ENCODE peak calls at places on chromosomes 5 and 9, in five cellular contexts. L is SK-N-SH, B is HCT116, M is neural progenitor cell, Z is MM.1S. U is an unnamed sample.

GRCh38 chr5:166639151-166639550 is 1652.3 kb upstream of the WWC1 start:
- DNase-seq in L (no peak), B (no peak), M (peak; percentile 50), Z (no peak), U (no peak)

GRCh38 chr5:59496524-59497134 is 396.9 kb downstream of the PDE4D start:
- DNase-seq in B (no peak), Z (peak; percentile 45), M (peak; percentile 9), L (no peak), U (peak; percentile 39)

GRCh38 chr9:37938121-37938906 is 34.4 kb upstream of the SLC25A51 start:
- DNase-seq in M (peak; percentile 37), L (peak; percentile 79), B (no peak), Z (no peak), U (peak; percentile 80)

GRCh38 chr5:137563646-137564474 is 64.7 kb upstream of the SPOCK1 start:
- DNase-seq in B (no peak), L (peak; percentile 61), Z (no peak), M (no peak), U (no peak)

GRCh38 chr5:67014957-67015400 is 181.6 kb downstream of the CD180 start:
- DNase-seq in M (no peak), L (no peak), Z (no peak), B (no peak), U (peak; percentile 26)

GRCh38 chr5:61677220-61677619 is 345.2 kb downstream of the ZSWIM6 start:
- DNase-seq in B (no peak), M (no peak), L (no peak), Z (no peak), U (no peak)

GRCh38 chr9:77946969-77947368 is 84.6 kb downstream of the GNAQ start:
- DNase-seq in L (no peak), Z (no peak), B (no peak), M (no peak), U (peak; percentile 5)

GRCh38 chr5:50794812-50795211 is 128.4 kb downstream of the PARP8 start:
- DNase-seq in L (no peak), Z (no peak), B (no peak), M (no peak), U (no peak)

GRCh38 chr9:6646028-6646636 is 603 bp upstream of the GLDC start:
- DNase-seq in B (no peak), L (no peak), M (no peak), Z (peak; percentile 71), U (peak; percentile 17)

GRCh38 chr5:56807698-56808097 is 7.7 kb upstream of the MAP3K1 start:
- DNase-seq in L (no peak), M (no peak), B (no peak), Z (no peak), U (no peak)

GRCh38 chr5:120538149-120538548 is 74.0 kb downstream of the PRR16 start:
- DNase-seq in B (no peak), L (no peak), Z (no peak), M (no peak), U (peak; percentile 55)

GRCh38 chr5:120532835-120533234 is 68.7 kb downstream of the PRR16 start:
- DNase-seq in Z (no peak), B (peak; percentile 3), L (peak; percentile 25), M (peak; percentile 69), U (no peak)

GRCh38 chr5:120538644-120539043 is 74.5 kb downstream of the PRR16 start:
- DNase-seq in B (no peak), L (no peak), Z (no peak), M (no peak), U (peak; percentile 11)

GRCh38 chr5:120533581-120533980 is 69.5 kb downstream of the PRR16 start:
- DNase-seq in B (no peak), Z (no peak), L (no peak), M (no peak), U (no peak)

DNA sequence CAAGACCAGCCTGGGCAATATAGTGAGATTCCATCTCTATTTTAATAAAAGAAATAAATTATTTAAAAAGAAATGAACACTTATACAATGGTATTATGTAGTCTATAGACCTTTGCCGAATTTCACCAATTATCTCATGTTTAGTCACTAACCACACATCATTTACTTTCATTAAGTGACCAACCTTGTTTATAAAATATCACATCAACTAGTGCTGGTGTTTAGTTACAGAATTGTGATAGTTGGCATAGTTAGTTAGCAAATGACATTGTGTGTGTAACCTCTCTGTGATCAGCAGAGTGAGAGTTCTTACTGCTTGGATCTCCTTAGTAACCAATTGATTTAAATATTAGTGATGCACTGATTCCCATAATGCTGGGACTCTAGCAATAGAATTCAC is 71.8 kb downstream of the PRR16 start:
- DNase-seq in M (no peak), L (no peak), Z (no peak), B (no peak), U (peak; percentile 35)
- TF ChIP-seq EZH2phosphoT487 in M (no peak), L (no peak), Z (no peak), B (no peak), U (no peak)

GRCh38 chr5:29218138-29218537 is 1975.3 kb upstream of the CDH6 start:
- DNase-seq in M (no peak), Z (no peak), L (no peak), B (no peak), U (peak; percentile 24)
- TF ChIP-seq CTCF in M (peak; percentile 38), Z (no peak), L (no peak), B (no peak), U (peak; percentile 41)

DNA sequence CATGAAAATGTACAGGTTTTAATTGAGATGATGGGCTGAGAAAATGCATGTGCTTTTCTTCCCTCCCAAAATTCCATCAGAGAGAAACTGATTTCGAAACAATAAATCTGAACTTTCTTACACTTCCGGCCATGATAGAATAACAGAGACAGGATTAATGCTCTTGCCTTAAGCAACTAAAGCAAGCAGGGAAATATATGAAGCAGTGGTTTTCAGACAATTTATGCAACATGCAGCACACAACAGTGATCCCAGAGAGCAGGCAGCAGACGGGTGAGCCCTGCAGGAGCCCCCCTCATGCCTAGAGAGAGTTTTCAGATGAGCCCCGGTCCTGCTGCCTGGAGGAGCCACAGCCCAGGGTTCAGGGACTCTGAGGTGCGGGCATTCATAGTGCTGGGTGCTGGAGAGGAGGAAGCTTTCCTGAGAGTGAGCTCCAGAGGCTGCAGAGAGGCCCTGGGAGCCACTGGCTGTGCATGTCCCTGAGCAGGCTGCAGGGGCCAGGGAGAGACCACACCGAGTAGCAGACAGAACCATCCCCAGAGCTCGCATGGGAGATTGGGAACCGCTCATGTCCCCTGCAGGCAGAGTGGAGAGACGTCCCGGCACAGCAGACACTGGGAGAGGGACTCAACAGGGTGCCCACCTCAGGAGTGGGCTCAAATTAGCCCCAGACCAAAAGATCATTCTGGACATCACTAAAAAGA is 143.5 kb downstream of the OLFM1 start:
- DNase-seq in L (no peak), B (no peak), Z (no peak), M (no peak), U (no peak)
- H3K9ac ChIP-seq in L (no peak overlapping the region), B (no peak overlapping the region), Z (no peak overlapping the region), M (no peak overlapping the region), U (no peak overlapping the region)

GRCh38 chr9:114072181-114073140 is 5.6 kb downstream of the AMBP start:
- DNase-seq in M (peak; percentile 28), B (no peak), Z (no peak), L (no peak), U (no peak)
- TF ChIP-seq EZH2phosphoT487 in M (no peak), B (no peak), Z (no peak), L (no peak), U (no peak)

DNA sequence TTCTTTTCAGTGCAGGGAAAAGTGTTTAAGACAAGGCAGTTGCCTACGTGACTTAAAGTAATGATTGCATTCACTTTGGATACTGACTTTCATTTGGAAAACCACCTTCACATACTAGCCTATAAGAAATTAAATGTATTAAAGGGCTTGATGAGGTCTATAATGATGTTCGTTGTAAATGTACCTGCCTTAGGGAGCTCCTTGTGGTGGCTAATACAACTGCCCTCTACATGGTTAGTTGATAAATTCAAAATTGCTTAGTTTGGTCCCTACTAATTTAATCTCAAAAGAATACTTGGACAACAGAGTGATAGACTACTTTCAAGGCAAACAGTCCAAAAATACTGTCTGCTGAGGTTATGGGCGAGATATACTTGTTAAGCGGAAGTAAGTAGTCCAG is 3.8 kb downstream of the VLDLR start:
- DNase-seq in Z (no peak), M (no peak), B (no peak), L (no peak), U (no peak)
- TF ChIP-seq CTCF in Z (no peak), M (no peak), B (peak; percentile 13), L (peak; percentile 11), U (peak; percentile 22)

DNA sequence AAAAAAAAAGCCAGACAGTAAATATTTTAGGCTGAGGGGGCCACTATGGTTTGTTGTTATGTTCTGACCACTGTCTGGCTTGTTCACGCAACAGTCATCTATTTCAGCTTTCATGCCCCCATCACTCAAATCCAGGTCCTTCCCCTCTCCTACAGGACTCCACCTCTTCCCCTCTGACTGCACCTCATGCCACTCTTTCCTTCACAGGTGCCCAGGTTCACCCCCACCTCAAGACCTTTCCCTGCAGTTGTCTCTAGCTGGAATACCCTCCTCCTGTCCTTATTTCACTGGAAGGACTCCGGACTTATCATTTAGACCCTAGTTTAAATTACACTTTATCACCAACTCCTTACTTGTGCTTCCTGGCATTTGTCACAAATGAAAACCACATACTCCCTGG is 3.4 kb downstream of the RPS14 start:
- DNase-seq in Z (no peak), L (no peak), B (no peak), M (no peak), U (no peak)
- H3K9ac ChIP-seq in Z (no peak overlapping the region), L (no peak overlapping the region), B (no peak overlapping the region), M (no peak overlapping the region), U (no peak overlapping the region)

DNA sequence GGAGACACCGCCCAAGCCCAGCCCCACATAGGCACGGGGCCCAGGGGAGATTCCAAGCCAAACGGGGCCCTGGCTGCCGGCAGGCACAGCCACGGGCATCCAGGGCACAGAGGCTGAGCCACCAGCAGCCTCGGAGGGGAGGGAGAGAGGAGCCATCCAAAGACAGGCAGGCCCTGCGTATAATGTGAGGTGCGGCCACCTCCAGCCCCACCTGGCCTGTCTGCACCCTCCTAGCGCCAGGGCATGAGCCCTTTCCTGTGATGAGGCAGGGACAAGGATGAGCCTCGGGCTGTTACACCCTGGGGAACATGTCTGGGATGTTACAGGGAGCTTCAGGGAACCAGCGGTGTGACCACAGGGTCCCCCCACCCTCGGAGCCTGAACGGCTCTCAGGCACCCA is 1.1 kb upstream of the CCDC187 start:
- DNase-seq in B (no peak), L (no peak), M (no peak), Z (no peak), U (no peak)
- TF ChIP-seq EZH2phosphoT487 in B (no peak), L (no peak), M (no peak), Z (no peak), U (no peak)

GRCh38 chr9:4820172-4820571 is 27.4 kb downstream of the RCL1 start:
- DNase-seq in Z (no peak), L (no peak), B (no peak), M (no peak), U (no peak)
- TF ChIP-seq CTCF in Z (no peak), L (no peak), B (no peak), M (no peak), U (no peak)

U was measured in PC-3.